ENCODE peak calls at places on chromosomes 11 and 22, in ten cellular contexts. One of them, this sample, is unnamed.

GRCh38 chr22:44280665-44281188 is 32.0 kb downstream of the SHISAL1 start:
- DNase-seq in WERI-Rb-1: no peak
- DNase-seq in RWPE1: no peak
- DNase-seq in kidney: no peak
- DNase-seq in A549: no peak
- DNase-seq in lung: no peak
- DNase-seq in ovary: no peak
- DNase-seq in GM23248: no peak
- DNase-seq in PC-3: no peak
- DNase-seq in left ventricle myocardium inferior: no peak
- DNase-seq in this sample: no peak

GRCh38 chr22:23790819-23791736 is 4.3 kb downstream of the SMARCB1 start:
- DNase-seq in kidney: peak
- DNase-seq in lung: no peak
- DNase-seq in RWPE1: no peak
- DNase-seq in ovary: peak
- DNase-seq in A549: no peak
- DNase-seq in GM23248: peak
- DNase-seq in PC-3: no peak
- DNase-seq in WERI-Rb-1: no peak
- DNase-seq in left ventricle myocardium inferior: peak
- DNase-seq in this sample: no peak

GRCh38 chr22:42996646-42997365 is 18.1 kb downstream of the PACSIN2 start:
- DNase-seq in left ventricle myocardium inferior: no peak
- DNase-seq in PC-3: no peak
- DNase-seq in ovary: peak
- DNase-seq in GM23248: peak
- DNase-seq in RWPE1: no peak
- DNase-seq in lung: no peak
- DNase-seq in WERI-Rb-1: no peak
- DNase-seq in A549: no peak
- DNase-seq in kidney: no peak
- DNase-seq in this sample: no peak

GRCh38 chr11:10628506-10629236 is 60.2 kb upstream of the LYVE1 start:
- DNase-seq in A549: no peak
- DNase-seq in PC-3: no peak
- DNase-seq in ovary: no peak
- DNase-seq in left ventricle myocardium inferior: no peak
- DNase-seq in WERI-Rb-1: no peak
- DNase-seq in RWPE1: no peak
- DNase-seq in GM23248: no peak
- DNase-seq in lung: no peak
- DNase-seq in kidney: no peak
- DNase-seq in this sample: no peak

GRCh38 chr22:26648761-26649363 is 8.5 kb upstream of the MIAT start:
- DNase-seq in left ventricle myocardium inferior: no peak
- DNase-seq in lung: no peak
- DNase-seq in RWPE1: no peak
- DNase-seq in kidney: no peak
- DNase-seq in PC-3: no peak
- DNase-seq in ovary: no peak
- DNase-seq in A549: no peak
- DNase-seq in GM23248: no peak
- DNase-seq in WERI-Rb-1: no peak
- DNase-seq in this sample: no peak

GRCh38 chr11:608751-609354 is 6.9 kb downstream of the IRF7 start:
- DNase-seq in WERI-Rb-1: no peak
- DNase-seq in lung: no peak
- DNase-seq in RWPE1: no peak
- DNase-seq in kidney: peak
- DNase-seq in GM23248: no peak
- DNase-seq in left ventricle myocardium inferior: no peak
- DNase-seq in PC-3: no peak
- DNase-seq in A549: no peak
- DNase-seq in ovary: peak
- DNase-seq in this sample: no peak

GRCh38 chr11:15150507-15150906 is 35.8 kb downstream of the INSC start:
- DNase-seq in kidney: no peak
- DNase-seq in lung: no peak
- DNase-seq in A549: no peak
- DNase-seq in left ventricle myocardium inferior: no peak
- DNase-seq in RWPE1: no peak
- DNase-seq in ovary: no peak
- DNase-seq in GM23248: no peak
- DNase-seq in PC-3: no peak
- DNase-seq in WERI-Rb-1: no peak
- DNase-seq in this sample: no peak

GRCh38 chr11:65426839-65427690 is 4.5 kb downstream of the NEAT1 start:
- DNase-seq in RWPE1: no peak
- DNase-seq in A549: peak
- DNase-seq in lung: peak
- DNase-seq in PC-3: peak
- DNase-seq in WERI-Rb-1: no peak
- DNase-seq in kidney: peak
- DNase-seq in ovary: peak
- DNase-seq in left ventricle myocardium inferior: peak
- DNase-seq in GM23248: peak
- DNase-seq in this sample: no peak

GRCh38 chr11:40722179-40722795 is 737.2 kb downstream of the LRRC4C start:
- DNase-seq in A549: peak
- DNase-seq in kidney: no peak
- DNase-seq in ovary: no peak
- DNase-seq in GM23248: no peak
- DNase-seq in PC-3: peak
- DNase-seq in RWPE1: peak
- DNase-seq in WERI-Rb-1: peak
- DNase-seq in left ventricle myocardium inferior: no peak
- DNase-seq in lung: no peak
- DNase-seq in this sample: no peak

GRCh38 chr11:93686226-93686625 is 24.7 kb downstream of the CEP295 start:
- DNase-seq in A549: no peak
- DNase-seq in RWPE1: no peak
- DNase-seq in PC-3: no peak
- DNase-seq in GM23248: peak
- DNase-seq in lung: no peak
- DNase-seq in ovary: no peak
- DNase-seq in kidney: no peak
- DNase-seq in left ventricle myocardium inferior: no peak
- DNase-seq in WERI-Rb-1: no peak
- DNase-seq in this sample: no peak

GRCh38 chr11:105734422-105734821 is 124.5 kb downstream of the GRIA4 start:
- DNase-seq in PC-3: no peak
- DNase-seq in RWPE1: no peak
- DNase-seq in lung: no peak
- DNase-seq in GM23248: no peak
- DNase-seq in ovary: no peak
- DNase-seq in kidney: no peak
- DNase-seq in left ventricle myocardium inferior: no peak
- DNase-seq in A549: no peak
- DNase-seq in WERI-Rb-1: no peak
- DNase-seq in this sample: no peak

GRCh38 chr11:105732611-105733010 is 122.7 kb downstream of the GRIA4 start:
- DNase-seq in lung: no peak
- DNase-seq in PC-3: no peak
- DNase-seq in A549: no peak
- DNase-seq in kidney: no peak
- DNase-seq in ovary: no peak
- DNase-seq in WERI-Rb-1: no peak
- DNase-seq in GM23248: peak
- DNase-seq in RWPE1: no peak
- DNase-seq in left ventricle myocardium inferior: no peak
- DNase-seq in this sample: no peak
- H3K27ac ChIP-seq in lung: no peak
- H3K27ac ChIP-seq in PC-3: no peak
- H3K27ac ChIP-seq in A549: no peak
- H3K27ac ChIP-seq in kidney: no peak
- H3K27ac ChIP-seq in ovary: no peak
- H3K27ac ChIP-seq in WERI-Rb-1: no peak
- H3K27ac ChIP-seq in GM23248: no peak
- H3K27ac ChIP-seq in RWPE1: no peak
- H3K27ac ChIP-seq in left ventricle myocardium inferior: no peak
- H3K27ac ChIP-seq in this sample: no peak

DNA sequence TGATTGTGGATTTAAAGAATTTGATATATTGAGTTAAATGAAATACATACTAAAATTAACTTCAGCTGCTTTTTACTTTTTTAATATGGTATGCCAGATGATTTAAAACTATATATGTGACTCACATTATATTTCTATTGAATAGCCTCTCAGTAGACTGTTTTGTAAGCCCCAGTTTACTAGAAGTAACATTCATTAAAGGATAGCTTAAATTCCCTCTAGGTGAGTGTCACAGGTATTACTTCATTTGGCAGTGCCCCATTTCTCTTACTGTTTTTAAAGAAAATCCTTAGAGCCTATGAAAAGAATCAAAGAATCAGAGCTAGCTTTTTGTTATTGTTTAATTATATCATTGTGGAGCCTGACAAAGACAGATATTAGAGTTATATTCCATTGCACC is 48.6 kb downstream of the ZC3H12C start:
- DNase-seq in lung: no peak
- DNase-seq in GM23248: peak
- DNase-seq in WERI-Rb-1: no peak
- DNase-seq in left ventricle myocardium inferior: no peak
- DNase-seq in ovary: no peak
- DNase-seq in PC-3: no peak
- DNase-seq in A549: no peak
- DNase-seq in RWPE1: no peak
- DNase-seq in kidney: no peak
- DNase-seq in this sample: peak
- H3K27ac ChIP-seq in lung: no peak
- H3K27ac ChIP-seq in GM23248: no peak
- H3K27ac ChIP-seq in WERI-Rb-1: no peak
- H3K27ac ChIP-seq in left ventricle myocardium inferior: no peak
- H3K27ac ChIP-seq in ovary: no peak
- H3K27ac ChIP-seq in PC-3: no peak
- H3K27ac ChIP-seq in A549: no peak
- H3K27ac ChIP-seq in RWPE1: no peak
- H3K27ac ChIP-seq in kidney: no peak
- H3K27ac ChIP-seq in this sample: no peak

GRCh38 chr22:50246242-50247175 is 1.7 kb upstream of the TUBGCP6 start:
- DNase-seq in PC-3: peak
- DNase-seq in RWPE1: no peak
- DNase-seq in A549: no peak
- DNase-seq in left ventricle myocardium inferior: no peak
- DNase-seq in GM23248: no peak
- DNase-seq in ovary: no peak
- DNase-seq in WERI-Rb-1: no peak
- DNase-seq in lung: no peak
- DNase-seq in kidney: no peak
- DNase-seq in this sample: no peak

GRCh38 chr22:50247748-50248147 is 2.9 kb upstream of the TUBGCP6 start:
- DNase-seq in A549: peak
- DNase-seq in kidney: peak
- DNase-seq in RWPE1: peak
- DNase-seq in WERI-Rb-1: no peak
- DNase-seq in left ventricle myocardium inferior: no peak
- DNase-seq in PC-3: peak
- DNase-seq in lung: no peak
- DNase-seq in ovary: no peak
- DNase-seq in GM23248: peak
- DNase-seq in this sample: no peak

GRCh38 chr22:50244420-50245213 is at the start of gene TUBGCP6:
- DNase-seq in kidney: peak
- DNase-seq in RWPE1: peak
- DNase-seq in ovary: peak
- DNase-seq in lung: peak
- DNase-seq in A549: peak
- DNase-seq in GM23248: peak
- DNase-seq in left ventricle myocardium inferior: peak
- DNase-seq in WERI-Rb-1: peak
- DNase-seq in PC-3: peak
- DNase-seq in this sample: peak

GRCh38 chr22:50243704-50244419 is 961 bp downstream of the TUBGCP6 start:
- DNase-seq in RWPE1: no peak
- DNase-seq in lung: no peak
- DNase-seq in GM23248: peak
- DNase-seq in A549: no peak
- DNase-seq in ovary: no peak
- DNase-seq in kidney: no peak
- DNase-seq in WERI-Rb-1: no peak
- DNase-seq in PC-3: no peak
- DNase-seq in left ventricle myocardium inferior: no peak
- DNase-seq in this sample: no peak

GRCh38 chr22:50245214-50246072 is 620 bp upstream of the TUBGCP6 start:
- DNase-seq in WERI-Rb-1: no peak
- DNase-seq in left ventricle myocardium inferior: no peak
- DNase-seq in lung: no peak
- DNase-seq in A549: no peak
- DNase-seq in RWPE1: no peak
- DNase-seq in ovary: no peak
- DNase-seq in kidney: no peak
- DNase-seq in GM23248: no peak
- DNase-seq in PC-3: no peak
- DNase-seq in this sample: no peak
- H3K27ac ChIP-seq in WERI-Rb-1: peak
- H3K27ac ChIP-seq in left ventricle myocardium inferior: peak
- H3K27ac ChIP-seq in lung: peak
- H3K27ac ChIP-seq in A549: peak
- H3K27ac ChIP-seq in RWPE1: peak
- H3K27ac ChIP-seq in ovary: peak
- H3K27ac ChIP-seq in kidney: peak
- H3K27ac ChIP-seq in GM23248: peak
- H3K27ac ChIP-seq in PC-3: peak
- H3K27ac ChIP-seq in this sample: peak

GRCh38 chr11:13923716-13924650 is 38.5 kb upstream of the SPON1 start:
- DNase-seq in ovary: no peak
- DNase-seq in RWPE1: no peak
- DNase-seq in WERI-Rb-1: no peak
- DNase-seq in lung: no peak
- DNase-seq in A549: no peak
- DNase-seq in kidney: no peak
- DNase-seq in GM23248: no peak
- DNase-seq in PC-3: peak
- DNase-seq in left ventricle myocardium inferior: no peak
- DNase-seq in this sample: no peak

GRCh38 chr11:13928566-13929251 is 33.8 kb upstream of the SPON1 start:
- DNase-seq in left ventricle myocardium inferior: no peak
- DNase-seq in RWPE1: peak
- DNase-seq in lung: no peak
- DNase-seq in WERI-Rb-1: peak
- DNase-seq in kidney: no peak
- DNase-seq in A549: peak
- DNase-seq in PC-3: peak
- DNase-seq in ovary: peak
- DNase-seq in GM23248: peak
- DNase-seq in this sample: peak

GRCh38 chr11:13923182-13923581 is 39.3 kb upstream of the SPON1 start:
- DNase-seq in kidney: no peak
- DNase-seq in left ventricle myocardium inferior: no peak
- DNase-seq in PC-3: peak
- DNase-seq in WERI-Rb-1: no peak
- DNase-seq in lung: no peak
- DNase-seq in A549: no peak
- DNase-seq in ovary: no peak
- DNase-seq in RWPE1: no peak
- DNase-seq in GM23248: no peak
- DNase-seq in this sample: no peak

GRCh38 chr11:13927496-13927895 is 35.0 kb upstream of the SPON1 start:
- DNase-seq in WERI-Rb-1: no peak
- DNase-seq in GM23248: no peak
- DNase-seq in PC-3: no peak
- DNase-seq in A549: no peak
- DNase-seq in kidney: no peak
- DNase-seq in lung: no peak
- DNase-seq in left ventricle myocardium inferior: no peak
- DNase-seq in RWPE1: no peak
- DNase-seq in ovary: no peak
- DNase-seq in this sample: no peak

GRCh38 chr11:13924801-13925327 is 37.7 kb upstream of the SPON1 start:
- DNase-seq in ovary: no peak
- DNase-seq in GM23248: no peak
- DNase-seq in WERI-Rb-1: no peak
- DNase-seq in left ventricle myocardium inferior: no peak
- DNase-seq in RWPE1: no peak
- DNase-seq in A549: no peak
- DNase-seq in kidney: no peak
- DNase-seq in PC-3: no peak
- DNase-seq in lung: no peak
- DNase-seq in this sample: no peak
- H3K27ac ChIP-seq in ovary: no peak
- H3K27ac ChIP-seq in GM23248: no peak
- H3K27ac ChIP-seq in WERI-Rb-1: no peak
- H3K27ac ChIP-seq in left ventricle myocardium inferior: peak
- H3K27ac ChIP-seq in RWPE1: no peak
- H3K27ac ChIP-seq in A549: no peak
- H3K27ac ChIP-seq in kidney: no peak
- H3K27ac ChIP-seq in PC-3: peak
- H3K27ac ChIP-seq in lung: no peak
- H3K27ac ChIP-seq in this sample: no peak